ENCODE peak calls at places on chromosomes 3 and 15, in five cellular contexts. N is hepatocyte, S is fibroblast of lung, X is left ventricle myocardium inferior, M is HCT116. U is an unnamed sample.

GRCh38 chr15:88207565-88207964 is 49.0 kb downstream of the NTRK3 start:
- DNase-seq in X (no peak), M (no peak), S (no peak), N (no peak), U (no peak)

GRCh38 chr3:172653004-172653403 is 57.9 kb downstream of the NCEH1 start:
- DNase-seq in N (no peak), S (no peak), M (no peak), X (no peak), U (no peak)

GRCh38 chr3:144770813-144771400 is 799.3 kb downstream of the DIPK2A start:
- DNase-seq in S (peak; percentile 80), N (peak; percentile 43), M (peak; percentile 24), X (no peak), U (no peak)

GRCh38 chr15:52288051-52288942 is 7.3 kb downstream of the MYO5C start:
- DNase-seq in M (no peak), N (peak; percentile 79), X (no peak), S (no peak), U (no peak)

GRCh38 chr15:35142578-35142977 is 57.5 kb upstream of the NANOGP8 start:
- DNase-seq in S (peak; percentile 26), M (no peak), N (peak; percentile 5), X (no peak), U (no peak)

GRCh38 chr15:77012868-77013267 is 17.9 kb downstream of the PSTPIP1 start:
- DNase-seq in X (no peak), N (no peak), M (no peak), S (no peak), U (no peak)

GRCh38 chr15:85691350-85692240 is 103.1 kb downstream of the KLHL25 start:
- DNase-seq in S (no peak), N (no peak), X (no peak), M (no peak), U (peak; percentile 71)

GRCh38 chr3:11509175-11510000 is 134.3 kb downstream of the VGLL4 start:
- DNase-seq in X (peak; percentile 70), S (peak; percentile 99), M (no peak), N (peak; percentile 88), U (no peak)

GRCh38 chr3:4029135-4029534 is 229.9 kb downstream of the LRRN1 start:
- DNase-seq in S (no peak), M (no peak), X (peak; percentile 70), N (no peak), U (no peak)

GRCh38 chr3:44954962-44955361 is 21.0 kb downstream of the ZDHHC3 start:
- DNase-seq in S (peak; percentile 61), N (peak; percentile 29), X (no peak), M (no peak), U (peak; percentile 34)

GRCh38 chr15:52252781-52253180 is 42.8 kb downstream of the MYO5C start:
- DNase-seq in X (no peak), N (peak; percentile 57), S (peak; percentile 93), M (peak; percentile 81), U (no peak)

GRCh38 chr3:4643904-4644547 is 150.9 kb downstream of the ITPR1 start:
- DNase-seq in X (no peak), S (no peak), N (no peak), M (no peak), U (no peak)

GRCh38 chr3:56933803-56934202 is 126.7 kb upstream of the SPATA12 start:
- DNase-seq in S (no peak), M (no peak), X (no peak), N (no peak), U (no peak)

GRCh38 chr3:43222594-43222993 is 63.7 kb upstream of the SNRK start:
- DNase-seq in M (no peak), S (no peak), X (no peak), N (no peak), U (no peak)

GRCh38 chr3:13494463-13495350 is 14.6 kb downstream of the HDAC11 start:
- DNase-seq in X (peak; percentile 18), M (no peak), N (no peak), S (peak; percentile 33), U (no peak)

GRCh38 chr3:9861201-9861600 is 17.4 kb upstream of the RPUSD3 start:
- DNase-seq in S (no peak), M (no peak), N (no peak), X (no peak), U (no peak)

GRCh38 chr15:73710321-73710720 is 26.1 kb downstream of the CD276 start:
- DNase-seq in M (no peak), X (no peak), N (no peak), S (no peak), U (no peak)

GRCh38 chr3:9280477-9281219 is 31.2 kb upstream of the SRGAP3 start:
- DNase-seq in S (no peak), M (no peak), N (no peak), X (no peak), U (no peak)

GRCh38 chr3:125165948-125166553 is 46.5 kb downstream of the SLC12A8 start:
- DNase-seq in M (no peak), N (no peak), X (no peak), S (no peak), U (no peak)

GRCh38 chr3:34024447-34025240 is 226.2 kb downstream of the PDCD6IP start:
- DNase-seq in S (peak; percentile 26), X (no peak), N (no peak), M (no peak), U (no peak)

GRCh38 chr3:8840556-8840955 is 71.1 kb upstream of the OXTR start:
- DNase-seq in M (no peak), N (peak; percentile 25), S (peak; percentile 39), X (no peak), U (no peak)

GRCh38 chr3:4021162-4021561 is 221.9 kb downstream of the LRRN1 start:
- DNase-seq in N (peak; percentile 24), M (no peak), S (no peak), X (no peak), U (no peak)

GRCh38 chr3:157920804-157921203 is 185.4 kb downstream of the SHOX2 start:
- DNase-seq in X (no peak), N (no peak), M (no peak), S (no peak), U (no peak)

GRCh38 chr15:31227954-31228542 is 98.6 kb upstream of the KLF13 start:
- DNase-seq in M (no peak), X (no peak), S (no peak), N (no peak), U (peak; percentile 35)

GRCh38 chr3:119700269-119700919 is 2.4 kb upstream of the CFAP91 start:
- DNase-seq in X (no peak), M (no peak), N (peak; percentile 25), S (no peak), U (peak; percentile 54)

GRCh38 chr3:77038468-77038927 is 1.4 kb upstream of the ROBO2 start:
- DNase-seq in X (peak; percentile 26), M (no peak), N (peak; percentile 91), S (peak; percentile 93), U (no peak)

GRCh38 chr3:149596136-149596770 is 61.6 kb downstream of the WWTR1 start:
- DNase-seq in X (no peak), M (no peak), N (no peak), S (peak; percentile 48), U (no peak)

GRCh38 chr3:58471025-58471887 is 20.6 kb upstream of the KCTD6 start:
- DNase-seq in S (peak; percentile 85), M (peak; percentile 70), X (no peak), N (peak; percentile 82), U (no peak)

GRCh38 chr3:42055291-42055690 is 35.9 kb upstream of the TRAK1 start:
- DNase-seq in M (no peak), S (peak; percentile 66), N (peak; percentile 2), X (no peak), U (no peak)

GRCh38 chr3:4821975-4822374 is 157.3 kb upstream of the BHLHE40 start:
- DNase-seq in X (no peak), N (no peak), S (no peak), M (no peak), U (no peak)

GRCh38 chr3:95297586-95297985 is 1234.7 kb downstream of the NSUN3 start:
- DNase-seq in N (no peak), S (no peak), X (no peak), M (no peak), U (no peak)

GRCh38 chr15:59438891-59439290 is 905 bp downstream of the FAM81A start:
- DNase-seq in M (no peak), S (no peak), X (no peak), N (no peak), U (no peak)

DNA sequence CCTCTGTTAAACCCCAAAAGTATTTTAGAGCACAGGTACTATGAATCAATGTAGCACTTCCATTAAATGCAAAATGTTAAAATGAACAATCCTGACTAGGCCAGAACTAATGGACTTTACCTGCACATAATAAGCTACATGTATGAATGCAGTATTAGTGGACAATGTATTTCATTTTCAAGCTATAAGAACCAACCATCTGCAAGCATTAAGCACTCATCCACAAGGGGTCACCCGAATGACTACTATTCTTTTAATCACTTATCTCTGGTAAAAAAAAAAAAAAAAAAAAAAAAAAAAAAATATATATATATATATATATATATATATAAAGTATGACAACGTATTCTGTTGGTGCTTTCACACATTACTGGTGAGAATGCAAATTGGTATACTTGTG is 7.2 kb downstream of the HERC1 start:
- DNase-seq in S (peak; percentile 58), M (no peak), X (no peak), N (no peak), U (no peak)
- TF ChIP-seq CTCF in S (peak; percentile 22), M (no peak), X (peak; percentile 31), N (no peak), U (no peak)

GRCh38 chr3:23960649-23961048 is 15.6 kb downstream of the NR1D2 start:
- DNase-seq in S (no peak), X (no peak), M (no peak), N (no peak), U (no peak)
- H3K36me3 ChIP-seq in S (peaks cover 4% of the 10 kb centered on the region), X (peaks cover 80% of the 10 kb centered on the region), M (peaks cover 25% of the 10 kb centered on the region), N (no peaks in the 10 kb centered on the region), U (no peaks in the 10 kb centered on the region)

DNA sequence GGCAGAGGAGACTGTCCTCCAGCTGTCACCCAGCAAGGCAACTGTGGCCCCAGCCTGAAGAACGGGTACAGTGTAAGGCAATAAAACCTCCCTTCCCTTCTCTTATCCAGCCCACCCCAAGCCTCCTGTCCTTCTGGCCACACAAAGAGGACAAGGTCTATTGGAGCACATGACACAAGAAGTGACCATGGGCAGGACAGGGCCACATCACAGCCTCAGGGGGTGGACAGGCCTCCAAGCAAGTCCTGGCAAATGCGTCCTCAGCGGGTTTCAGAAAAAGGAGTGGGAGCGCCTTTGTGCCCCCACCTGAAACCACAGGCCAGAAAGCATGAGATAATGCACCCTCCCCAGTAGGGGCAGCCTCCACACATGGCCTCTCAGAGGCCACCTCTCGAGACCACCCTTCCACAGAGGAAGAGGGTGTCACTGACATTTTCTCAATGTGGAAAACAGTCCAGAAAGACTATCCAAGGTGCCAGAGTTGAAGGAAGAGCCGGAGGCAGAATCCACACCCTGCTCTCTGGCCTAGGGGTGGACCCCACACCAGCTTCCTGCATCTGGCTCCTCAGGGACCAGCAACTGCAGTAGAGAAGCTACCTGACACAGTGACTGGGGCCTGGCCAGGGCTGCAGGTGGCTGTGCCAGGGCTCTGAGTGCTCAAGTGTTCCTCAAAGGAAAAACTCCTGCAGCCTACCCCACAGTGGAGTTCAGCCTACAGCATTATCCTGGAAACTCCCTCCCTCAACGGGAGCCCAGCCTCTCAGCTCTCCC is 43.9 kb downstream of the CCDC12 start:
- DNase-seq in M (no peak), N (no peak), X (no peak), S (no peak), U (no peak)
- TF ChIP-seq CTCF in M (no peak), N (no peak), X (no peak), S (no peak), U (peak; percentile 33)

DNA sequence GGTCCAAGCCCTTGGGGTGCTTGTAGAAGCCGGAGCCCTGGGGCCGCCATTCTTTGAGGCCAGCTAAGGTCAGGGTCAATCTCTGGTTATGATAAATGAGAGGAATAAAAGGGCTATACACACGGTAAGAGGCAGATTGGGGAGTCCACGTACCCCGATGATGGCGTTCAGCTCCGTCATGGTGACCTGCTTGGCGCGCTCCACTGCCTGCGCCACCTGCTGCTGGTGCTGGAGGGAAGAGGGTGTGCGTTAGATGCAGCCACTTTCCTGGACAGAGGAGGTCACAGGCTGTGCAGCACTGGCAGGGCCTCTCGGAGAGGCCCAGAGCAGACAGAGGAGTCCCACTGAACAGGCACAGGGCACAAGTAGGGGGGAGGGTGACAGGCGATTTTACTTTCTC is 23.3 kb downstream of the TLE3 start:
- DNase-seq in S (no peak), X (no peak), N (no peak), M (no peak), U (no peak)
- H3K36me3 ChIP-seq in S (peaks cover 24% of the 10 kb centered on the region), X (peaks cover 65% of the 10 kb centered on the region), N (peaks cover 8% of the 10 kb centered on the region), M (peaks cover 40% of the 10 kb centered on the region), U (peaks cover 61% of the 10 kb centered on the region)